ENCODE peak calls at places on chromosomes 3 and 15, in nine cellular contexts. One of them, this sample, is unnamed.

GRCh38 chr15:73052679-73053397 is 575 bp downstream of the NEO1 start:
- DNase-seq in fibroblast of lung: peak
- DNase-seq in nephron progenitor cell: peak
- DNase-seq in sigmoid colon: peak
- DNase-seq in astrocyte of the cerebellum: peak
- DNase-seq in PC-9: peak
- DNase-seq in astrocyte: peak
- DNase-seq in progenitor cell of endocrine pancreas: peak
- DNase-seq in lung: peak
- DNase-seq in this sample: no peak

GRCh38 chr15:81312790-81313543 is 11.0 kb downstream of the STARD5 start:
- DNase-seq in fibroblast of lung: peak
- DNase-seq in nephron progenitor cell: no peak
- DNase-seq in sigmoid colon: peak
- DNase-seq in astrocyte of the cerebellum: peak
- DNase-seq in PC-9: peak
- DNase-seq in astrocyte: peak
- DNase-seq in progenitor cell of endocrine pancreas: no peak
- DNase-seq in lung: peak
- DNase-seq in this sample: peak

GRCh38 chr3:14479591-14479990 is 60.6 kb downstream of the GRIP2 start:
- DNase-seq in fibroblast of lung: no peak
- DNase-seq in nephron progenitor cell: no peak
- DNase-seq in sigmoid colon: no peak
- DNase-seq in astrocyte of the cerebellum: no peak
- DNase-seq in PC-9: no peak
- DNase-seq in astrocyte: no peak
- DNase-seq in progenitor cell of endocrine pancreas: no peak
- DNase-seq in lung: no peak
- DNase-seq in this sample: no peak

GRCh38 chr3:195558602-195559001 is 15.5 kb upstream of the PPP1R2 start:
- DNase-seq in fibroblast of lung: no peak
- DNase-seq in nephron progenitor cell: no peak
- DNase-seq in sigmoid colon: no peak
- DNase-seq in astrocyte of the cerebellum: no peak
- DNase-seq in PC-9: peak
- DNase-seq in astrocyte: no peak
- DNase-seq in progenitor cell of endocrine pancreas: no peak
- DNase-seq in lung: no peak
- DNase-seq in this sample: peak

GRCh38 chr15:27582741-27583400 is 516.2 kb downstream of the OCA2 start:
- DNase-seq in fibroblast of lung: peak
- DNase-seq in nephron progenitor cell: no peak
- DNase-seq in sigmoid colon: no peak
- DNase-seq in astrocyte of the cerebellum: peak
- DNase-seq in PC-9: no peak
- DNase-seq in astrocyte: peak
- DNase-seq in progenitor cell of endocrine pancreas: no peak
- DNase-seq in lung: no peak
- DNase-seq in this sample: no peak

GRCh38 chr3:86578071-86578470 is 412.9 kb downstream of the VGLL3 start:
- DNase-seq in fibroblast of lung: no peak
- DNase-seq in nephron progenitor cell: no peak
- DNase-seq in sigmoid colon: no peak
- DNase-seq in astrocyte of the cerebellum: no peak
- DNase-seq in PC-9: no peak
- DNase-seq in astrocyte: no peak
- DNase-seq in progenitor cell of endocrine pancreas: no peak
- DNase-seq in lung: no peak
- DNase-seq in this sample: no peak

GRCh38 chr3:194522579-194523046 is 35.8 kb upstream of the ATP13A3 start:
- DNase-seq in fibroblast of lung: peak
- DNase-seq in nephron progenitor cell: no peak
- DNase-seq in sigmoid colon: no peak
- DNase-seq in astrocyte of the cerebellum: no peak
- DNase-seq in PC-9: peak
- DNase-seq in astrocyte: peak
- DNase-seq in progenitor cell of endocrine pancreas: no peak
- DNase-seq in lung: no peak
- DNase-seq in this sample: no peak

GRCh38 chr15:60363903-60364302 is 33.9 kb downstream of the ANXA2 start:
- DNase-seq in fibroblast of lung: no peak
- DNase-seq in nephron progenitor cell: no peak
- DNase-seq in sigmoid colon: no peak
- DNase-seq in astrocyte of the cerebellum: no peak
- DNase-seq in PC-9: no peak
- DNase-seq in astrocyte: no peak
- DNase-seq in progenitor cell of endocrine pancreas: no peak
- DNase-seq in lung: no peak
- DNase-seq in this sample: no peak

GRCh38 chr15:68500363-68501317 is 68.7 kb upstream of the ITGA11 start:
- DNase-seq in fibroblast of lung: no peak
- DNase-seq in nephron progenitor cell: no peak
- DNase-seq in sigmoid colon: no peak
- DNase-seq in astrocyte of the cerebellum: no peak
- DNase-seq in PC-9: no peak
- DNase-seq in astrocyte: no peak
- DNase-seq in progenitor cell of endocrine pancreas: no peak
- DNase-seq in lung: no peak
- DNase-seq in this sample: no peak

GRCh38 chr3:37590328-37591079 is 271.2 kb upstream of the CTDSPL start:
- DNase-seq in fibroblast of lung: no peak
- DNase-seq in nephron progenitor cell: no peak
- DNase-seq in sigmoid colon: peak
- DNase-seq in astrocyte of the cerebellum: no peak
- DNase-seq in PC-9: no peak
- DNase-seq in astrocyte: no peak
- DNase-seq in progenitor cell of endocrine pancreas: no peak
- DNase-seq in lung: no peak
- DNase-seq in this sample: no peak

GRCh38 chr3:150169279-150169970 is 198.7 kb upstream of the PFN2 start:
- DNase-seq in fibroblast of lung: no peak
- DNase-seq in nephron progenitor cell: no peak
- DNase-seq in sigmoid colon: no peak
- DNase-seq in astrocyte of the cerebellum: no peak
- DNase-seq in PC-9: no peak
- DNase-seq in astrocyte: no peak
- DNase-seq in progenitor cell of endocrine pancreas: no peak
- DNase-seq in lung: no peak
- DNase-seq in this sample: no peak

GRCh38 chr15:40493089-40493840 is 22.5 kb downstream of the CHST14 start:
- DNase-seq in fibroblast of lung: peak
- DNase-seq in nephron progenitor cell: no peak
- DNase-seq in sigmoid colon: no peak
- DNase-seq in astrocyte of the cerebellum: no peak
- DNase-seq in PC-9: no peak
- DNase-seq in astrocyte: peak
- DNase-seq in progenitor cell of endocrine pancreas: no peak
- DNase-seq in lung: peak
- DNase-seq in this sample: no peak

GRCh38 chr15:69553686-69554085 is 101.1 kb downstream of the RPLP1 start:
- DNase-seq in fibroblast of lung: no peak
- DNase-seq in nephron progenitor cell: no peak
- DNase-seq in sigmoid colon: no peak
- DNase-seq in astrocyte of the cerebellum: no peak
- DNase-seq in PC-9: no peak
- DNase-seq in astrocyte: no peak
- DNase-seq in progenitor cell of endocrine pancreas: no peak
- DNase-seq in lung: no peak
- DNase-seq in this sample: no peak

GRCh38 chr15:29822100-29822684 is at the start of gene TJP1:
- DNase-seq in fibroblast of lung: peak
- DNase-seq in nephron progenitor cell: peak
- DNase-seq in sigmoid colon: peak
- DNase-seq in astrocyte of the cerebellum: no peak
- DNase-seq in PC-9: peak
- DNase-seq in astrocyte: peak
- DNase-seq in progenitor cell of endocrine pancreas: peak
- DNase-seq in lung: peak
- DNase-seq in this sample: no peak

DNA sequence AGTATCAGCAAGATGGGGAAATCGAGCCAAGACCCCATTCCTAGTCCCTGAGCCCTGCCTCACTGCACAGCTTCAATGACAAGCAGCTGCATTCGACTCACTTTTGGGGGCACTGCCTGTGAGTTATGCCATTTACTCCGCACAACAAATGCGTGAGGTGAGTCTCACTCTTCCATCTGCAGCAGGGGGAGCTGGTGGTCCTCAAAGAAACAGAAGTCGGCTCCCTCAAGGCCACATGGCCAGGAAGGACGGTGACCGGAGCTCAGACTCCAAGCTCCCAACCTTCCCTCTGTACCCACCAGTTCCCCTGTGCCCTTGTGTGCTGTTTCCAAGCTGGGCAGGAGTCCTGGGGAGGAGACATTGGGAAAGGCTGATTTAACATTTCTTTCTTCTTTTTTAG is 127.7 kb upstream of the IQSEC1 start:
- DNase-seq in fibroblast of lung: no peak
- DNase-seq in nephron progenitor cell: peak
- DNase-seq in sigmoid colon: no peak
- DNase-seq in astrocyte of the cerebellum: peak
- DNase-seq in PC-9: no peak
- DNase-seq in astrocyte: no peak
- DNase-seq in progenitor cell of endocrine pancreas: no peak
- DNase-seq in lung: no peak
- DNase-seq in this sample: no peak
- TF ChIP-seq CTCF in fibroblast of lung: no peak
- TF ChIP-seq CTCF in nephron progenitor cell: peak
- TF ChIP-seq CTCF in sigmoid colon: no peak
- TF ChIP-seq CTCF in astrocyte of the cerebellum: peak
- TF ChIP-seq CTCF in PC-9: no peak
- TF ChIP-seq CTCF in astrocyte: no peak
- TF ChIP-seq CTCF in progenitor cell of endocrine pancreas: peak
- TF ChIP-seq CTCF in lung: no peak
- TF ChIP-seq CTCF in this sample: peak

DNA sequence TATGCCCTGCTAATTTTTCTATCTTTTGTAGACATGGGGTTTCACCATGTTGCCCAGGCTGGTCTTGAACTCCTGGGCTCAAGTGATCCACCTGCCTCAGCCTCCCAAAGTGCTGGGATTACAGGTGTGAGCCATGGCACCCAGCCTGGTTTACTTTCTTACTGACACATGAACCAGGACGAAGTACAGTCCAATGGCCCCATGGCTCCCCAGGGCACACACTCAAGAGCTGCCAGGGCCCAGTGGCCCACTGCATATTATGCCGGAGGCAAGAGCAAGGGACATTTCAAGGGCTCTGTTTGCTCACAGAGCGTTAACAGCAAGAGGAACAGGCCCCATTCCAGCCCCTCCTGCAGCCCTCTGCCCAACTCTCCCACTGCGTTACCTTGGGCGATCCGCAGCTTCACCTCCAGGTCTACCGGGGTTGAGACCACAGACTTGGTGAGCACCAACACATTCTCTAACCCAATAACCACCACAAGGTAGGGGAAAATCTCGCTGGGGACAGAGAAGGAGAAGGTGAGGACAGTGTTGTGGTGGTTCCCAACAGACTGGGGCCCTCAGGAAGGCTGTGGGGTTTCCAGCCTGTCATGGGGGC is 42.8 kb downstream of the PTPN23 start:
- DNase-seq in fibroblast of lung: no peak
- DNase-seq in nephron progenitor cell: no peak
- DNase-seq in sigmoid colon: no peak
- DNase-seq in astrocyte of the cerebellum: no peak
- DNase-seq in PC-9: no peak
- DNase-seq in astrocyte: no peak
- DNase-seq in progenitor cell of endocrine pancreas: no peak
- DNase-seq in lung: no peak
- DNase-seq in this sample: no peak
- TF ChIP-seq CTCF in fibroblast of lung: no peak
- TF ChIP-seq CTCF in nephron progenitor cell: no peak
- TF ChIP-seq CTCF in sigmoid colon: no peak
- TF ChIP-seq CTCF in astrocyte of the cerebellum: no peak
- TF ChIP-seq CTCF in PC-9: no peak
- TF ChIP-seq CTCF in astrocyte: no peak
- TF ChIP-seq CTCF in progenitor cell of endocrine pancreas: no peak
- TF ChIP-seq CTCF in lung: no peak
- TF ChIP-seq CTCF in this sample: no peak

GRCh38 chr15:62782100-62782791 is 260.3 kb upstream of the TPM1 start:
- DNase-seq in fibroblast of lung: peak
- DNase-seq in nephron progenitor cell: peak
- DNase-seq in sigmoid colon: peak
- DNase-seq in astrocyte of the cerebellum: peak
- DNase-seq in PC-9: peak
- DNase-seq in astrocyte: peak
- DNase-seq in progenitor cell of endocrine pancreas: peak
- DNase-seq in lung: peak
- DNase-seq in this sample: no peak
- TF ChIP-seq CTCF in fibroblast of lung: peak
- TF ChIP-seq CTCF in nephron progenitor cell: peak
- TF ChIP-seq CTCF in sigmoid colon: peak
- TF ChIP-seq CTCF in astrocyte of the cerebellum: peak
- TF ChIP-seq CTCF in PC-9: peak
- TF ChIP-seq CTCF in astrocyte: peak
- TF ChIP-seq CTCF in progenitor cell of endocrine pancreas: peak
- TF ChIP-seq CTCF in lung: peak
- TF ChIP-seq CTCF in this sample: peak

GRCh38 chr3:135497979-135498378 is 467.5 kb upstream of the PPP2R3A start:
- DNase-seq in fibroblast of lung: no peak
- DNase-seq in nephron progenitor cell: no peak
- DNase-seq in sigmoid colon: no peak
- DNase-seq in astrocyte of the cerebellum: no peak
- DNase-seq in PC-9: no peak
- DNase-seq in astrocyte: no peak
- DNase-seq in progenitor cell of endocrine pancreas: no peak
- DNase-seq in lung: no peak
- DNase-seq in this sample: no peak

GRCh38 chr3:135504084-135504685 is 461.3 kb upstream of the PPP2R3A start:
- DNase-seq in fibroblast of lung: no peak
- DNase-seq in nephron progenitor cell: no peak
- DNase-seq in sigmoid colon: no peak
- DNase-seq in astrocyte of the cerebellum: no peak
- DNase-seq in PC-9: no peak
- DNase-seq in astrocyte: no peak
- DNase-seq in progenitor cell of endocrine pancreas: no peak
- DNase-seq in lung: no peak
- DNase-seq in this sample: no peak

GRCh38 chr3:135500034-135500433 is 465.5 kb upstream of the PPP2R3A start:
- DNase-seq in fibroblast of lung: no peak
- DNase-seq in nephron progenitor cell: no peak
- DNase-seq in sigmoid colon: no peak
- DNase-seq in astrocyte of the cerebellum: no peak
- DNase-seq in PC-9: no peak
- DNase-seq in astrocyte: no peak
- DNase-seq in progenitor cell of endocrine pancreas: no peak
- DNase-seq in lung: no peak
- DNase-seq in this sample: no peak

GRCh38 chr3:135503429-135504083 is 462.0 kb upstream of the PPP2R3A start:
- DNase-seq in fibroblast of lung: peak
- DNase-seq in nephron progenitor cell: peak
- DNase-seq in sigmoid colon: peak
- DNase-seq in astrocyte of the cerebellum: peak
- DNase-seq in PC-9: peak
- DNase-seq in astrocyte: peak
- DNase-seq in progenitor cell of endocrine pancreas: peak
- DNase-seq in lung: peak
- DNase-seq in this sample: peak

DNA sequence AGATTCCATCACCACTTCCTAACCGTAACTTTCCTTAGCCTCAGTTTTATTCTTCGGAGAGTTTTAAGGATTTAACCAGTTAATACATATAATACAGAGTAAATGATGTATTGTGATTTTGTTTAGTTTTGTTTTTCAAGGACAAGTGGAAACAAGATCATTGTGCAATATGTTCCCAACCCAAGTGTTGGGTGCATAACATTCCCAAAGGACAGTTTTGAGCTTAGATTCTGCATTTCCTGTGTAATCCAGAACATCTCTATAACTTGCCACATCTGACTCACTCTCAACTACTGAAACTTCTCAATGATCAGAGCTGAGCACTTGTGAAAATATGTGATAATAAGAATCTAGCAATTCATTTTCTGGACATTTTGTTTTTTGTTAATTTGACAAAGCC is 466.1 kb upstream of the PPP2R3A start:
- DNase-seq in fibroblast of lung: no peak
- DNase-seq in nephron progenitor cell: no peak
- DNase-seq in sigmoid colon: no peak
- DNase-seq in astrocyte of the cerebellum: no peak
- DNase-seq in PC-9: no peak
- DNase-seq in astrocyte: no peak
- DNase-seq in progenitor cell of endocrine pancreas: no peak
- DNase-seq in lung: no peak
- DNase-seq in this sample: no peak
- TF ChIP-seq CTCF in fibroblast of lung: no peak
- TF ChIP-seq CTCF in nephron progenitor cell: no peak
- TF ChIP-seq CTCF in sigmoid colon: no peak
- TF ChIP-seq CTCF in astrocyte of the cerebellum: no peak
- TF ChIP-seq CTCF in PC-9: no peak
- TF ChIP-seq CTCF in astrocyte: no peak
- TF ChIP-seq CTCF in progenitor cell of endocrine pancreas: no peak
- TF ChIP-seq CTCF in lung: no peak
- TF ChIP-seq CTCF in this sample: no peak